ENCODE peak calls at places on chromosome 22, in six cellular contexts. J is heart right ventricle, A is A673, C is brain microvascular endothelial cell, V is heart left ventricle, G is uterus. U is an unnamed sample.

GRCh38 chr22:24305260-24305692 is 34.6 kb downstream of the SPECC1L start:
- DNase-seq in J (no peak), A (no peak), C (peak; percentile 51), V (no peak), G (no peak), U (no peak)

GRCh38 chr22:28245579-28246224 is 326.6 kb upstream of the PITPNB start:
- DNase-seq in A (no peak), J (no peak), C (no peak), G (no peak), V (no peak), U (no peak)

GRCh38 chr22:44098021-44098739 is 74.1 kb downstream of the PARVB start:
- DNase-seq in G (no peak), A (no peak), V (no peak), C (no peak), J (no peak), U (no peak)

GRCh38 chr22:46064966-46065666 is 85.2 kb upstream of the PPARA start:
- DNase-seq in J (no peak), G (peak; percentile 44), C (no peak), A (no peak), V (no peak), U (peak; percentile 33)

GRCh38 chr22:38442967-38443674 is 11.9 kb downstream of the KCNJ4 start:
- DNase-seq in J (peak; percentile 78), G (no peak), V (peak; percentile 80), C (no peak), A (no peak), U (no peak)

GRCh38 chr22:30906411-30906810 is 62.2 kb downstream of the MORC2 start:
- DNase-seq in J (no peak), A (no peak), G (no peak), V (no peak), C (no peak), U (no peak)

GRCh38 chr22:26658671-26659478 is 1.5 kb downstream of the MIAT start:
- DNase-seq in C (peak; percentile 94), J (no peak), A (peak; percentile 89), G (peak; percentile 55), V (no peak), U (peak; percentile 33)

GRCh38 chr22:45582236-45582954 is 79.7 kb downstream of the FBLN1 start:
- DNase-seq in A (no peak), C (no peak), J (no peak), G (no peak), V (no peak), U (no peak)

GRCh38 chr22:41286639-41287091 is 678 bp upstream of the RANGAP1 start:
- DNase-seq in G (no peak), J (no peak), V (no peak), C (peak; percentile 55), A (peak; percentile 61), U (no peak)

GRCh38 chr22:49785841-49786451 is 41.7 kb downstream of the BRD1 start:
- DNase-seq in J (no peak), V (no peak), A (no peak), G (no peak), C (no peak), U (peak; percentile 83)

GRCh38 chr22:44889233-44889878 is 120.4 kb downstream of the PHF21B start:
- DNase-seq in V (no peak), G (no peak), A (peak; percentile 38), C (no peak), J (no peak), U (no peak)

GRCh38 chr22:50443801-50444625 is 30.8 kb downstream of the SBF1 start:
- DNase-seq in G (no peak), J (no peak), C (no peak), V (no peak), A (no peak), U (no peak)

GRCh38 chr22:44292007-44292370 is 20.8 kb downstream of the SHISAL1 start:
- DNase-seq in J (no peak), A (no peak), V (no peak), C (no peak), G (peak; percentile 91), U (no peak)

GRCh38 chr22:44204937-44205712 is 24.4 kb downstream of the PARVG start:
- DNase-seq in V (no peak), A (no peak), C (no peak), G (no peak), J (no peak), U (no peak)

GRCh38 chr22:46613606-46613997 is 6.6 kb upstream of the GRAMD4 start:
- DNase-seq in C (no peak), G (no peak), A (no peak), J (no peak), V (no peak), U (no peak)

GRCh38 chr22:31818481-31819392 is 64.9 kb downstream of the DEPDC5 start:
- DNase-seq in A (no peak), C (peak; percentile 43), G (no peak), V (no peak), J (no peak), U (no peak)

GRCh38 chr22:36325163-36326031 is 62.4 kb downstream of the MYH9 start:
- DNase-seq in J (peak; percentile 71), A (no peak), G (peak; percentile 86), C (peak; percentile 75), V (peak; percentile 63), U (no peak)

GRCh38 chr22:41256254-41256897 is 15.6 kb upstream of the CHADL start:
- DNase-seq in A (no peak), G (peak; percentile 39), C (peak; percentile 76), V (no peak), J (no peak), U (no peak)

GRCh38 chr22:19407649-19408606 is 23.6 kb downstream of the HIRA start:
- DNase-seq in V (peak; percentile 35), J (peak; percentile 50), G (peak; percentile 26), A (peak; percentile 13), C (no peak), U (no peak)

GRCh38 chr22:19648419-19648929 is 65.8 kb upstream of the SEPTIN5 start:
- DNase-seq in V (no peak), G (no peak), J (no peak), A (no peak), C (no peak), U (no peak)

GRCh38 chr22:45996241-45997076 is 19.5 kb upstream of the WNT7B start:
- DNase-seq in J (peak; percentile 66), V (peak; percentile 79), G (peak; percentile 51), C (peak; percentile 65), A (no peak), U (peak; percentile 33)

DNA sequence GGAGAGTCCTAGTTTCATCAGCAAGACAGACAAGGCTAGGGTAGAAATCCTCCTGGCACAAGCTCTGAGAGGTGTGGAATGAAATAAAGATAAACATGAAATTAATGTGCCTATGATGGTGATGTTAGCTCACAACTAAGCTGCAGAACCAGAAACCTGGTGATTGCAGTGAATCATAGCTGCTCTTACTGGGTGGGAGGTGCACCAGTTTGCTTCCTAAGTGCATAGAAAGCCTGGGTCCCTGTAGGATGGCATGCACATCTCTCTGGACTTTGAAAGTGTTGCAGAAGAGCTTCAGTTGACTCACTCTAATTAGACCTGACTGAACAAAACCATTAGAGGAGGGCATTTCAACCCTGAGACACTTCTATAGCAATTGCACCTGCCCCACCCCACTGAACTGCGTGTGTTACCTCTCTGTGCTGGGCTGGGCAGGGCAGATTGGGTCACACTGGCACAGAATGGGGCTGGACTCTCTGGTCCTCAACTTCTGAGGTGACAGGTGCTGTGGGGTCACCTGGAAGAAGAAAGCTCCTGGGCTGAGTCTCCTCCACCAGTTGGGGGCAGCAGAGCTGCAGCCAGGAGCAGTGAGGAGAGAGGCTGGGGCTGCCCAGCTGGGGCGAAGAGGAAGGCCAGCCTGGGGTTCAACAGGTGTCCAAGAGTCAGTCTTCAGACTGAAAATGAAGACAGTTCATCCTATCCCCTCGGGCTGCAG is 57.9 kb downstream of the GGTLC2 start:
- DNase-seq in C (no peak), J (no peak), V (no peak), G (no peak), A (no peak), U (no peak)
- TF ChIP-seq CTCF in C (peak; percentile 29), J (no peak), V (no peak), G (no peak), A (peak; percentile 42), U (no peak)

DNA sequence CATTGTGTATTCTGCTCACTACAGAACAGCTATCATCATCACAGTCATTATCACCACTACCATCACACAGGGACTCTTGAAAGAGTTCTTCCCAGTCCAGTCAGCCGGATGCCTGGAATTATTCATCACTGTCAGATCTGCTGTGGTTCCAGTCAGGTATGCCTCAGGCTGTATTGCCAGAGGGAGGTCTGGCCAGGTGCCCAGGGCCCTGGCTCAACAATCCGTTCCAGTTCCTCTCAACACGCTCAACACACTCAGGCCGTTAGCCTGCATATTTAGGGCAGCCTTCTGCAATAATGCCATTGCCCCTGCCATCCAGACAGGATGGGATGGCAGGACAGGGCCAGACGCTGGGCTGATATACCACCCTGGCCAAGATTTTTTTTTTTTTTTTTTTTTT is 28.6 kb upstream of the RASL10A start:
- DNase-seq in J (peak; percentile 57), G (peak; percentile 80), C (peak; percentile 90), V (peak; percentile 54), A (peak; percentile 39), U (peak; percentile 93)
- H3K36me3 ChIP-seq in J (peaks cover 79% of the 10 kb centered on the region), G (no peaks in the 10 kb centered on the region), C (peaks cover 54% of the 10 kb centered on the region), V (peaks cover 99% of the 10 kb centered on the region), A (peaks cover 20% of the 10 kb centered on the region), U (no peaks in the 10 kb centered on the region)

GRCh38 chr22:42842658-42843370 is 14.3 kb downstream of the ARFGAP3 start:
- DNase-seq in C (peak; percentile 22), G (no peak), V (no peak), A (no peak), J (no peak), U (no peak)

GRCh38 chr22:42848941-42849340 is 8.1 kb downstream of the ARFGAP3 start:
- DNase-seq in G (no peak), C (no peak), V (no peak), A (no peak), J (no peak), U (no peak)

GRCh38 chr22:42847110-42847509 is 10.0 kb downstream of the ARFGAP3 start:
- DNase-seq in J (no peak), A (no peak), G (no peak), C (no peak), V (no peak), U (no peak)

GRCh38 chr22:42841444-42841843 is 15.6 kb downstream of the ARFGAP3 start:
- DNase-seq in C (peak; percentile 51), A (no peak), G (no peak), V (no peak), J (no peak), U (no peak)

GRCh38 chr22:42844756-42845155 is 12.3 kb downstream of the ARFGAP3 start:
- DNase-seq in A (no peak), J (no peak), C (no peak), V (no peak), G (no peak), U (no peak)
- H3K27ac ChIP-seq in A (no peak overlapping the region), J (no peak overlapping the region), C (no peak overlapping the region), V (no peak overlapping the region), G (no peak overlapping the region), U (no peak overlapping the region)

DNA sequence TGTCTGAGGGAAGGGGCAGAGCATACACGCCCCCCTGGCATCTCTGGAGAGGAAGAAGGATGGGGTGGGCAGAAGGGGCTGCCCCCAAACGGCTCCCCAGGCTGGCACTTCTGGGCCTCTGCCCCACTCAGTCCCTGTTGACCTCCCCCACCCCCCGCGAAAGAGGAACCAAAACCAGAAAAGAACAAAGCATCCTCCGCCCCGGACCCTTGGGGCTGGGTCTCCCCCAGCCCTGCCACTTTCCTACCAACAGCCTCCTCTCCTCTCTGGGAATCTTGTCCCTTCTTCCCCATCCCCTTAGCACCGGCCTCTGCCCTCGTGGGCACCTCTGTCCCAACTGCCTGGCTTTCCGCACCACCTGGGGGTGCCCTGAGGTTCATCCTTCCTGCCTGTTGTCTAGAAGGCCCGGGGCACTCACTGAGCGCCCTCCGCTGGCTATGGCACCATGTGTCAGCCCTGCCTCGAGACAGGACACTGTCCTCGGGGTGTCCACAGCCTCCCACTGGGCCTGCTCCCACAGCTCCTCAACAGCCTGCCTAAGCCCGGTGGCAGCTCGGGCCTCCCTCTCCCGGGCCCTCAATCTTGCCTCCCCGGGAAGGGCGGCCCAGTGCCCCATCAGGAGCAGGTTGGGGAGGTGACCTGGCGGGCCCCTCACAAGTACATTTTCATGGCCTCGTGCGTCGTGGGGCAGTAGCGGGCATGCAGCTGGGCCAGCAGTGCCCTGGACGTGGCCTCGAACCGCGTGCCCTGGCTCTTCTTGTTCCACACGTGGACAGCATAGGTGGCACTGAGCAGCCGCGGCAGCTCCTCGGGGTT is 28.2 kb downstream of the A4GALT start:
- DNase-seq in J (no peak), V (no peak), A (no peak), G (no peak), C (no peak), U (no peak)
- TF ChIP-seq CTCF in J (no peak), V (no peak), A (peak; percentile 26), G (no peak), C (no peak), U (no peak)

U was measured in gastrocnemius medialis.